ENCODE peak calls at places on chromosomes 6 and 20, in nine cellular contexts. V, G, K, D, Y, L, W, X and S are unnamed samples.

GRCh38 chr6:47495954-47496545 is 18.5 kb downstream of the CD2AP start:
- DNase-seq in V (no peak), G (no peak), K (no peak), D (no peak), Y (no peak), L (no peak), W (no peak), X (no peak), S (no peak)

GRCh38 chr6:16754274-16754673 is 7.0 kb downstream of the ATXN1 start:
- DNase-seq in V (no peak), G (no peak), K (no peak), D (no peak), Y (no peak), L (no peak), W (no peak), X (no peak), S (no peak)

GRCh38 chr6:71967436-71967835 is 81.1 kb downstream of the RIMS1 start:
- DNase-seq in V (no peak), G (no peak), K (peak; percentile 83), D (no peak), Y (no peak), L (peak; percentile 66), W (no peak), X (no peak), S (no peak)

GRCh38 chr6:32845381-32845884 is 1.6 kb upstream of the PSMB8 start:
- DNase-seq in V (no peak), G (peak; percentile 83), K (no peak), D (peak; percentile 60), Y (no peak), L (no peak), W (no peak), X (no peak), S (no peak)

GRCh38 chr6:33752139-33753015 is 5.7 kb upstream of the IP6K3 start:
- DNase-seq in V (no peak), G (no peak), K (no peak), D (no peak), Y (peak; percentile 32), L (peak; percentile 39), W (no peak), X (no peak), S (no peak)

GRCh38 chr20:1835126-1835525 is 60.1 kb upstream of the SIRPA start:
- DNase-seq in V (no peak), G (no peak), K (no peak), D (no peak), Y (no peak), L (no peak), W (no peak), X (no peak), S (no peak)

GRCh38 chr6:147117009-147117408 is 87.2 kb upstream of the STXBP5 start:
- DNase-seq in V (no peak), G (no peak), K (no peak), D (no peak), Y (no peak), L (no peak), W (no peak), X (no peak), S (no peak)

GRCh38 chr6:36427781-36428345 is 14.8 kb downstream of the PXT1 start:
- DNase-seq in V (peak; percentile 42), G (no peak), K (peak; percentile 69), D (no peak), Y (no peak), L (peak; percentile 41), W (no peak), X (no peak), S (no peak)

GRCh38 chr6:136492409-136492808 is 57.8 kb downstream of the MAP7 start:
- DNase-seq in V (no peak), G (no peak), K (no peak), D (no peak), Y (no peak), L (no peak), W (no peak), X (no peak), S (no peak)

GRCh38 chr20:51042064-51042463 is 19.2 kb upstream of the KCNG1 start:
- DNase-seq in V (no peak), G (no peak), K (peak; percentile 55), D (no peak), Y (no peak), L (peak; percentile 35), W (peak; percentile 88), X (no peak), S (peak; percentile 31)

GRCh38 chr20:15075586-15075985 is 738.2 kb upstream of the FLRT3 start:
- DNase-seq in V (no peak), G (no peak), K (no peak), D (no peak), Y (no peak), L (no peak), W (no peak), X (no peak), S (no peak)

GRCh38 chr6:45293306-45293705 is 34.8 kb upstream of the RUNX2 start:
- DNase-seq in V (no peak), G (no peak), K (no peak), D (no peak), Y (no peak), L (no peak), W (no peak), X (no peak), S (no peak)

GRCh38 chr6:143027058-143027457 is 33.6 kb upstream of the AIG1 start:
- DNase-seq in V (peak; percentile 31), G (peak; percentile 72), K (peak; percentile 23), D (no peak), Y (no peak), L (no peak), W (peak; percentile 85), X (no peak), S (no peak)

GRCh38 chr6:135251964-135252429 is 70.9 kb downstream of the MYB start:
- DNase-seq in V (peak; percentile 47), G (no peak), K (peak; percentile 49), D (no peak), Y (no peak), L (no peak), W (no peak), X (no peak), S (no peak)

GRCh38 chr20:50762435-50763201 is 31.2 kb downstream of the PARD6B start:
- DNase-seq in V (peak; percentile 52), G (no peak), K (peak; percentile 84), D (peak; percentile 71), Y (peak; percentile 85), L (peak; percentile 82), W (no peak), X (peak; percentile 12), S (peak; percentile 56)

GRCh38 chr20:36104856-36105255 is 49.7 kb upstream of the EPB41L1 start:
- DNase-seq in V (no peak), G (no peak), K (no peak), D (no peak), Y (no peak), L (no peak), W (no peak), X (no peak), S (no peak)

GRCh38 chr20:36104244-36104643 is 50.3 kb upstream of the EPB41L1 start:
- DNase-seq in V (no peak), G (no peak), K (no peak), D (no peak), Y (no peak), L (no peak), W (no peak), X (no peak), S (no peak)

GRCh38 chr20:36102306-36102705 is 52.2 kb upstream of the EPB41L1 start:
- DNase-seq in V (no peak), G (no peak), K (no peak), D (no peak), Y (no peak), L (no peak), W (no peak), X (no peak), S (no peak)

GRCh38 chr20:36101201-36101600 is 53.3 kb upstream of the EPB41L1 start:
- DNase-seq in V (no peak), G (no peak), K (no peak), D (peak; percentile 56), Y (peak; percentile 80), L (no peak), W (no peak), X (no peak), S (no peak)

DNA sequence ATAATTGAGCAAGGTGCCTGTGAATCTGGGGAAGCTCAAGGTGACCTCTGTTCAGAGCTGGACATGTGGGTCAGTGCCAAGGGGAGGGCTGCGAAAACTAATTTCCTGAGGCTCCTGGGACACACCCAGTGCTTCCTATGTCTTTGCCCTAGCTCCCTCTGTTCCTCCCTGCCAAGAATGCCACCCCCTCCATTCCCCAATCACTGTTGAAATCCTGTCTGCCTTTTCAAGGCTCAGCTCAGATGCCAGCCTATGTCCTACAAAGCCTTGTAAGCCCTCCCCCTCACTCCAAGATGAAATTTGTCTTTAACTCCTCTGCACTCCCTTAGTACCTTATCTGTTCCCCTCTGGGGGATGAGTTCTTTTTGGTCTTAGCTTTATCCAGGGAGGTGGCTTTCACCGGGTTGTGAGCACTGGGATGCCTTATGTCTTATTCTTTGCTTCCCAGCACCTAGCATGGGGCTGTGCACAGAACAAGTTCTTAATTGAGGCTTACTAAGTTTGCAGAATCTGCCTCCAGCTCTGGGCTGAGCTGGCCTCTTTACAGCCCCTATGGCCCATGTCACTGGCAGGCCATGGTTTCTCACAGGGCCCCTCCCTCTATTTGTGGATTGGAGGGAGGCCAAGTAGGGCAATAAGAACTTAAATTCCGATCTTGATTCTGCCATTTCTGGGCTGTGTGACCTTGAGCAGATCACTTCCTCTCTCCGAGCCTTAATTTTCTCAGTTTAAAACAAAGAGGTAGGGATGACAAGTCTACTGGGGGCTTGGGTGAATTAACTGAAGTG is 51.5 kb upstream of the EPB41L1 start:
- DNase-seq in V (no peak), G (no peak), K (peak; percentile 66), D (peak; percentile 49), Y (no peak), L (no peak), W (no peak), X (no peak), S (no peak)
- H3K27ac ChIP-seq in V (no peak overlapping the region), G (no peak overlapping the region), K (no peak overlapping the region), D (no peak overlapping the region), Y (peak overlapping the region; percentile 87), L (no peak overlapping the region), W (no peak overlapping the region), X (no peak overlapping the region), S (no peak overlapping the region)

GRCh38 chr20:12721636-12722035 is 287.1 kb upstream of the SPTLC3 start:
- DNase-seq in V (no peak), G (no peak), K (no peak), D (no peak), Y (no peak), L (no peak), W (no peak), X (no peak), S (no peak)
- H3K27ac ChIP-seq in V (no peak overlapping the region), G (no peak overlapping the region), K (no peak overlapping the region), D (no peak overlapping the region), Y (peak overlapping the region; percentile 14), L (peak overlapping the region; percentile 24), W (no peak overlapping the region), X (no peak overlapping the region), S (no peak overlapping the region)

GRCh38 chr6:111470991-111471390 is 12.0 kb downstream of the REV3L start:
- DNase-seq in V (no peak), G (no peak), K (no peak), D (no peak), Y (no peak), L (no peak), W (no peak), X (no peak), S (no peak)
- H3K27ac ChIP-seq in V (no peak overlapping the region), G (no peak overlapping the region), K (no peak overlapping the region), D (no peak overlapping the region), Y (no peak overlapping the region), L (no peak overlapping the region), W (no peak overlapping the region), X (no peak overlapping the region), S (no peak overlapping the region)

GRCh38 chr20:63454729-63455567 is 17.5 kb downstream of the KCNQ2 start:
- DNase-seq in V (no peak), G (no peak), K (no peak), D (no peak), Y (no peak), L (no peak), W (no peak), X (no peak), S (no peak)
- H3K27ac ChIP-seq in V (no peak overlapping the region), G (no peak overlapping the region), K (no peak overlapping the region), D (no peak overlapping the region), Y (no peak overlapping the region), L (no peak overlapping the region), W (peak overlapping the region; percentile 89), X (peak overlapping the region; percentile 10), S (no peak overlapping the region)